ENCODE peak calls at places on chromosomes 2 and 18, in seven cellular contexts. J is BE2C; G is A549; M is DND-41; R is tibial nerve; S is CD4-positive, alpha-beta T cell; W is neuronal stem cell. Z is an unnamed sample. For H3K9me3, the result is how much of the 10 kb centered on the place peaks cover.

GRCh38 chr2:105127288-105127915 is 89.5 kb downstream of the MRPS9 start:
- DNase-seq in S (no peak), G (no peak), J (no peak), M (no peak), R (no peak), W (no peak), Z (no peak)

GRCh38 chr2:241225983-241226382 is 37.5 kb downstream of the ANO7 start:
- DNase-seq in S (no peak), R (no peak), G (no peak), M (no peak), J (no peak), W (no peak), Z (no peak)

GRCh38 chr2:71747573-71747972 is 294.2 kb downstream of the DYSF start:
- DNase-seq in S (no peak), M (no peak), J (no peak), W (no peak), R (no peak), G (no peak), Z (no peak)

GRCh38 chr2:128420131-128420530 is 101.5 kb upstream of the HS6ST1 start:
- DNase-seq in J (no peak), M (peak), R (no peak), S (no peak), G (no peak), W (no peak), Z (no peak)

GRCh38 chr2:206693399-206694137 is 24.6 kb downstream of the DYTN start:
- DNase-seq in M (peak), S (peak), R (peak), J (peak), G (peak), W (peak), Z (no peak)

GRCh38 chr18:74226156-74226555 is 65.6 kb downstream of the CYB5A start:
- DNase-seq in S (no peak), M (no peak), G (no peak), R (no peak), J (no peak), W (no peak), Z (no peak)

GRCh38 chr2:189082576-189082975 is 97.0 kb downstream of the COL5A2 start:
- DNase-seq in G (no peak), R (no peak), S (no peak), J (no peak), W (no peak), M (no peak), Z (no peak)

GRCh38 chr2:187139469-187139868 is 290.5 kb upstream of the ZSWIM2 start:
- DNase-seq in R (no peak), J (no peak), M (no peak), G (no peak), W (no peak), S (no peak), Z (no peak)

GRCh38 chr2:86291328-86291662 is 46.1 kb downstream of the REEP1 start:
- DNase-seq in J (no peak), R (no peak), G (no peak), W (no peak), M (no peak), S (no peak), Z (no peak)

GRCh38 chr18:39350916-39351315 is 1785.3 kb upstream of the CELF4 start:
- DNase-seq in W (no peak), G (no peak), M (no peak), S (no peak), J (no peak), R (no peak), Z (no peak)

GRCh38 chr18:23972416-23972815 is 42.1 kb upstream of the TTC39C start:
- DNase-seq in W (no peak), M (no peak), S (no peak), R (no peak), G (no peak), J (no peak), Z (no peak)

GRCh38 chr18:37946324-37946723 is 380.7 kb upstream of the CELF4 start:
- DNase-seq in R (no peak), J (no peak), G (no peak), M (no peak), S (no peak), W (no peak), Z (no peak)

GRCh38 chr2:16247371-16248177 is 307.2 kb downstream of the MYCN start:
- DNase-seq in R (no peak), S (no peak), M (no peak), W (no peak), J (peak), G (no peak), Z (no peak)

GRCh38 chr18:34495434-34495833 is 214.7 kb upstream of the DTNA start:
- DNase-seq in G (no peak), W (no peak), R (no peak), M (no peak), J (no peak), S (no peak), Z (no peak)

GRCh38 chr2:135948642-135949355 is 36.6 kb downstream of the DARS1 start:
- DNase-seq in J (no peak), G (peak), M (no peak), W (no peak), R (no peak), S (peak), Z (peak)

GRCh38 chr18:40868110-40868858 is 1086.8 kb upstream of the PIK3C3 start:
- DNase-seq in G (peak), S (no peak), M (no peak), J (no peak), W (no peak), R (no peak), Z (no peak)

GRCh38 chr18:7601249-7601620 is 34.1 kb downstream of the PTPRM start:
- DNase-seq in S (no peak), W (no peak), J (no peak), M (no peak), R (no peak), G (no peak), Z (no peak)

GRCh38 chr2:37771600-37772088 is 100.2 kb upstream of the CDC42EP3 start:
- DNase-seq in S (no peak), G (no peak), W (no peak), M (no peak), J (no peak), R (no peak), Z (no peak)

GRCh38 chr2:29601872-29602271 is 319.5 kb downstream of the ALK start:
- DNase-seq in G (no peak), R (no peak), M (no peak), S (no peak), J (no peak), W (no peak), Z (no peak)

GRCh38 chr2:188032306-188032705 is 259.4 kb upstream of the GULP1 start:
- DNase-seq in R (no peak), M (no peak), W (no peak), G (no peak), S (no peak), J (no peak), Z (no peak)

DNA sequence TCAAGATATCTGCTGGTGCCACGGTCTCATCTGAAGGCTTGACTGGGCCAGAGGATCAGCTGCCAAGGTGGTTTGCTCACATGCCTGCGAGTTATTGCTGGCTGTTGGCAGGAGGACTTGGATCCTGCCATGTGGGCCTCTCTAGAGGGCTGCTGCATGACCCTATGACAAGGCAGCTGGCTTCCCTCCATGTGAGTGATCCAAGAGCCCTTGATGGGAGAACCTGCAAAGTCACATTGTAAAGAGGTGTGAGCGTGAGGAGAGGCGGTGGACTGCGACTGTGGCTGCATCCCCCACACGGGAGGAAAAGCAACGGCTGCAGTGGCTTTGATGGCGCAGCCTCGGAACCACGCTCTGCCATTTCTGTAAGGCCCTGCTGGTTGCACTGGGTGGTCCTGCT is 4.0 kb upstream of the ALLC start:
- DNase-seq in W (no peak), R (no peak), J (no peak), G (no peak), S (no peak), M (no peak), Z (no peak)
- H3K9me3 ChIP-seq in W (under half), R (under half), J (under half), G (under half), S (under half), M (under half), Z (under half)

DNA sequence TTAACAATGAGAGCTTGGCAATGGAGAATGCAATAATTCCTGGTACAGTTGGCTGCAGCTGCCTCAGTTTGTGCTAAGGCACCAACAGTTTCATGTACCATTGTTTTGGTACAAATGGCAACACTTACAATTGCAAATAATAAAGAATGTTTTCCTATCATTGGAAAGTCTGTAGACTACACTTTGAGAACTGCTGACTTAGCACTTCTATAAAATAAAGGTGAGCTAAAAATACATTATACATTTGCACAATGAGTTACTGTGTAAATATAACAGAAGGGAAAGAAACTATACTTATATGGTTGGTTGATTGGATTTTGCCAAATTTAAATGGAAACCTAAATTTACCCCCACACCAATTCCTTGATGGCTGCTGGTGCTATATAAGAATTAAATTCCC is 44.9 kb upstream of the TWSG1 start:
- DNase-seq in J (no peak), M (no peak), W (no peak), R (no peak), S (no peak), G (no peak), Z (no peak)
- H3K9me3 ChIP-seq in J (under half), M (under half), W (under half), R (under half), S (under half), G (under half), Z (under half)

DNA sequence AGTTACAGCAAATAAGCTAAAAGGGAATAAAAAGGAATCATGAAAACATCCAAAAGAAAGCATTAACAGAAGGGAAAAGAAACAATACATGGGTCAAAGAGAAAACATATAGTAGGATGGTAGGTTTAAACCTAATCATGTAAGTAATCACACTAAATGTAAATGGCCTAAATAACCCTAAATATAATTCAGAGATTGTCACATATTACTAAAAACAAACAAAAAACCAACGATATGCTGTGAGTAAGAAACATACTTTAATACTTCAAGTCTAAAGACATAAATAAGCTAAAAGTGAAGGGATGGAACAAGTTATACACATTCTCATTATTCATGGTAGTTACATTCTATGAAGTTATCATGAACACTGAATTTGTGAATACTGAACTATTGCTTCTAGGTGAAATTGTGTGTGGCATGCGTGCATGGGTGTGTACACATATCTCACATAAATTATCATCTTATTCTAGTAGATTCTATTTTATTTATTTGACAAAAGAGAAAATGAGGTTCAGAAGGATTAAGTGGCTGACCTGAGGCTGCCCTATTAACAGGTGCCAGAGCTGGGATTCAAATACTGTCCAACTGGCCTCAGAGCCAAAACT is 170.9 kb downstream of the SEPTIN10 start:
- DNase-seq in R (no peak), S (no peak), J (no peak), G (no peak), W (no peak), M (no peak), Z (no peak)
- H3K9me3 ChIP-seq in R (under half), S (under half), J (under half), G (under half), W (under half), M (under half), Z (under half)

GRCh38 chr2:101725038-101725437 is 27.5 kb downstream of the MAP4K4 start:
- DNase-seq in R (no peak), S (no peak), J (no peak), G (no peak), M (no peak), W (no peak), Z (no peak)

GRCh38 chr2:101723366-101724112 is 26.0 kb downstream of the MAP4K4 start:
- DNase-seq in R (no peak), G (no peak), W (no peak), M (no peak), J (no peak), S (no peak), Z (no peak)

GRCh38 chr2:101720732-101721131 is 23.2 kb downstream of the MAP4K4 start:
- DNase-seq in J (no peak), M (no peak), S (no peak), R (no peak), G (no peak), W (no peak), Z (no peak)

GRCh38 chr2:101724113-101724450 is 26.6 kb downstream of the MAP4K4 start:
- DNase-seq in J (no peak), W (no peak), G (no peak), S (no peak), M (no peak), R (no peak), Z (no peak)

DNA sequence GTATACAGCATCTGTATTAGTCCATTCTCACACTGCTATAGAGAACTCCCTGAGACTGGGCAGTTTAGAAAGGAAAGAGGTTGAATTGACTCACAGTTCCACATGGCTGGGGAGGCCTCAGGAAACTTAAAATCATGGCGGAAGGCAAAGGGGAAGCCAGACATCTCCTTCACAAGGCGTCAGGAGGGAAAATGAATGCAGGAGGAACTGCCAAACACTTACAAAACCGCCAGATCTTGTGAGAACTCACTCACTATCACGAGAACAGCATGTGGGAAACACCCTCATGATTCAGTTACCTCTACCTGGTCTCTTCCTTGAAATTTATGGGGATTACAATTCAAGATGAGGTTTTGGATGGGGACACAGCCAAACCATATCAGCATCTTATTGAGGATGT is 25.4 kb downstream of the MAP4K4 start:
- DNase-seq in W (no peak), M (no peak), S (no peak), J (no peak), G (no peak), R (no peak), Z (no peak)
- H3K9me3 ChIP-seq in W (under half), M (under half), S (under half), J (under half), G (under half), R (under half), Z (under half)

DNA sequence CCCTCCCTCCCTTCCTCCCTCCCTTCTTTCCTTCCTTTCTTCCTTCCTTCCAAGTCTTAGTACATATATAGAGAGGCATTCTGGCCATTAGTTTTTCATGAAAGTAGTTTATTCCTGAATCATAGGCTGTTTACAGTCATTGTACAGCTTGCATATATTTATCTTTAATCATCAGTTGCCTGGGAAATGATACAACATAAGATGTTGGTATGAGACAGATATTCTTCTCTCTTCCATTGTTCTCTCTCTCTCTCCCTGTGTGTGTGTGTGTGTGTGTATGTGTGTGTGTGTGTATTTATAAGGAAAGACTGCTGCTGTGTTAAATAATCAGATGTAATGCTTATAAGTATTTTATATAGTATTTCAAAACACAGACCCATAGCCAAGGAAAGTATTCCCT is 289.8 kb upstream of the UBE2E3 start:
- DNase-seq in G (no peak), W (no peak), M (no peak), S (no peak), R (no peak), J (no peak), Z (no peak)
- H3K9me3 ChIP-seq in G (under half), W (under half), M (under half), S (under half), R (under half), J (under half), Z (under half)

DNA sequence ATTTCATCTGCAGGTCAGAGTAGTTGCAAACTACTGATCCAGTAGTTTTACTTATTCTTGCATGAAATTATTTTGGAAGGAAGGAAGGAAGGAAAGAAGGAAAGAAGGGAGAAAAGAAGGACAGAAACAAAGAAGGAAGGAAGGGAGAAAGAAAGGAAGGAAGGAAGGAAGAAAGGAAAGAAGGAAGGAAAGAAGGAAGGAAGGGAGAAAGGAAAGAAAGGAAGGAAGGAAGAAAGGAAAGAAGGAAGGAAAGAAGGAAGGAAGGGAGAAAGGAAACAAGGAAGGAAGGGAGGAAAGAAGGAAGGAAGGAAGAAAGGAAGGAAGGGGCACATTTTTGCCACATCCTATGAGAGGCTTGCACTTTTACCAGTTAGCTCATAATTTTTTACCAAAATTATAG is 186.2 kb downstream of the LRRTM4 start:
- DNase-seq in W (no peak), M (no peak), G (no peak), R (no peak), J (no peak), S (no peak), Z (no peak)
- H3K9me3 ChIP-seq in W (under half), M (under half), G (under half), R (under half), J (under half), S (under half), Z (under half)

Z was measured in T-helper 17 cell.